ENCODE peak calls at places on chromosomes 12 and 14, in four cellular contexts. One of them, this sample, is unnamed.
A peak's percentile ranks its signal among the peaks of the same experiment; 100 is the strongest.

GRCh38 chr12:67586951-67587350 is 61.6 kb upstream of the DYRK2 start:
- DNase-seq in K562: no peak
- DNase-seq in SK-N-SH: no peak
- DNase-seq in H1: no peak
- DNase-seq in this sample: no peak

GRCh38 chr12:7346571-7347225 is 42.8 kb downstream of the ACSM4 start:
- DNase-seq in K562: no peak
- DNase-seq in SK-N-SH: no peak
- DNase-seq in H1: no peak
- DNase-seq in this sample: no peak

GRCh38 chr12:131912526-131913274 is 16.4 kb upstream of the PUS1 start:
- DNase-seq in H1: no peak
- DNase-seq in SK-N-SH: peak; percentile 98
- DNase-seq in K562: no peak
- DNase-seq in this sample: no peak

GRCh38 chr12:104011265-104011664 is 38.7 kb downstream of the GLT8D2 start:
- DNase-seq in H1: no peak
- DNase-seq in SK-N-SH: no peak
- DNase-seq in K562: peak; percentile 51
- DNase-seq in this sample: no peak

GRCh38 chr12:126903180-126903876 is 1363.6 kb upstream of the TMEM132C start:
- DNase-seq in H1: no peak
- DNase-seq in K562: no peak
- DNase-seq in SK-N-SH: no peak
- DNase-seq in this sample: no peak

GRCh38 chr12:64825143-64826011 is 930 bp downstream of the TBC1D30 start:
- DNase-seq in SK-N-SH: peak; percentile 64
- DNase-seq in K562: no peak
- DNase-seq in H1: peak; percentile 70
- DNase-seq in this sample: peak; percentile 25

GRCh38 chr14:33899723-33900341 is 51.0 kb downstream of the EGLN3 start:
- DNase-seq in K562: no peak
- DNase-seq in SK-N-SH: no peak
- DNase-seq in H1: no peak
- DNase-seq in this sample: no peak

GRCh38 chr14:90726656-90727055 is 89.6 kb downstream of the TTC7B start:
- DNase-seq in K562: no peak
- DNase-seq in H1: no peak
- DNase-seq in SK-N-SH: no peak
- DNase-seq in this sample: peak; percentile 24

GRCh38 chr12:12930633-12931032 is 21.3 kb downstream of the GPRC5D start:
- DNase-seq in H1: no peak
- DNase-seq in SK-N-SH: no peak
- DNase-seq in K562: no peak
- DNase-seq in this sample: no peak

GRCh38 chr12:66803972-66804371 is 125.1 kb upstream of the GRIP1 start:
- DNase-seq in H1: no peak
- DNase-seq in SK-N-SH: no peak
- DNase-seq in K562: no peak
- DNase-seq in this sample: peak; percentile 17

GRCh38 chr12:112439769-112440168 is 21.0 kb downstream of the PTPN11 start:
- DNase-seq in H1: no peak
- DNase-seq in K562: no peak
- DNase-seq in SK-N-SH: no peak
- DNase-seq in this sample: no peak

GRCh38 chr12:42129595-42130204 is 15.0 kb downstream of the GXYLT1 start:
- DNase-seq in SK-N-SH: peak; percentile 54
- DNase-seq in K562: peak; percentile 61
- DNase-seq in H1: no peak
- DNase-seq in this sample: no peak

GRCh38 chr12:105292705-105293104 is 37.8 kb upstream of the C12orf75 start:
- DNase-seq in K562: no peak
- DNase-seq in SK-N-SH: no peak
- DNase-seq in H1: no peak
- DNase-seq in this sample: no peak

GRCh38 chr12:38669530-38669929 is 235.9 kb downstream of the CPNE8 start:
- DNase-seq in SK-N-SH: no peak
- DNase-seq in H1: no peak
- DNase-seq in K562: peak; percentile 68
- DNase-seq in this sample: no peak

GRCh38 chr14:33938131-33938949 is 12.5 kb downstream of the EGLN3 start:
- DNase-seq in K562: peak; percentile 85
- DNase-seq in H1: peak; percentile 58
- DNase-seq in SK-N-SH: peak; percentile 84
- DNase-seq in this sample: peak; percentile 47

GRCh38 chr12:96359328-96359727 is 40.9 kb downstream of the CDK17 start:
- DNase-seq in SK-N-SH: no peak
- DNase-seq in K562: no peak
- DNase-seq in H1: no peak
- DNase-seq in this sample: no peak

GRCh38 chr12:130568546-130568945 is 147.6 kb downstream of the RIMBP2 start:
- DNase-seq in K562: no peak
- DNase-seq in SK-N-SH: no peak
- DNase-seq in H1: no peak
- DNase-seq in this sample: no peak

GRCh38 chr12:108594-108993 is 42.0 kb downstream of the IQSEC3 start:
- DNase-seq in H1: no peak
- DNase-seq in K562: no peak
- DNase-seq in SK-N-SH: peak; percentile 77
- DNase-seq in this sample: no peak

GRCh38 chr12:129440278-129440677 is 463.5 kb downstream of the TMEM132D start:
- DNase-seq in SK-N-SH: no peak
- DNase-seq in K562: no peak
- DNase-seq in H1: no peak
- DNase-seq in this sample: no peak

GRCh38 chr12:16437281-16437816 is 89.9 kb downstream of the MGST1 start:
- DNase-seq in K562: no peak
- DNase-seq in H1: no peak
- DNase-seq in SK-N-SH: no peak
- DNase-seq in this sample: no peak

GRCh38 chr14:50299585-50299984 is 12.4 kb downstream of the L2HGDH start:
- DNase-seq in K562: no peak
- DNase-seq in H1: no peak
- DNase-seq in SK-N-SH: no peak
- DNase-seq in this sample: no peak

GRCh38 chr14:64035143-64035542 is 182.3 kb downstream of the SYNE2 start:
- DNase-seq in K562: no peak
- DNase-seq in SK-N-SH: no peak
- DNase-seq in H1: no peak
- DNase-seq in this sample: no peak

GRCh38 chr12:130775953-130776856 is 60.1 kb upstream of the RIMBP2 start:
- DNase-seq in K562: peak; percentile 35
- DNase-seq in H1: peak; percentile 71
- DNase-seq in SK-N-SH: no peak
- DNase-seq in this sample: peak; percentile 57

GRCh38 chr12:91825999-91826398 is 319.6 kb downstream of the BTG1 start:
- DNase-seq in H1: no peak
- DNase-seq in K562: no peak
- DNase-seq in SK-N-SH: no peak
- DNase-seq in this sample: no peak

GRCh38 chr14:60090864-60091519 is 731 bp upstream of the PCNX4 start:
- DNase-seq in H1: no peak
- DNase-seq in K562: peak; percentile 81
- DNase-seq in SK-N-SH: peak; percentile 50
- DNase-seq in this sample: no peak

GRCh38 chr14:64998455-64998931 is 11.8 kb downstream of the FNTB start:
- DNase-seq in SK-N-SH: no peak
- DNase-seq in H1: no peak
- DNase-seq in K562: no peak
- DNase-seq in this sample: no peak

GRCh38 chr12:77667101-77667500 is 163.6 kb upstream of the NAV3 start:
- DNase-seq in K562: no peak
- DNase-seq in SK-N-SH: no peak
- DNase-seq in H1: no peak
- DNase-seq in this sample: no peak

GRCh38 chr14:61376314-61376713 is 54.9 kb downstream of the PRKCH start:
- DNase-seq in K562: peak; percentile 8
- DNase-seq in SK-N-SH: no peak
- DNase-seq in H1: no peak
- DNase-seq in this sample: no peak

GRCh38 chr14:61382842-61383241 is 61.5 kb downstream of the PRKCH start:
- DNase-seq in K562: no peak
- DNase-seq in SK-N-SH: no peak
- DNase-seq in H1: no peak
- DNase-seq in this sample: no peak

GRCh38 chr14:61380984-61381383 is 59.6 kb downstream of the PRKCH start:
- DNase-seq in H1: no peak
- DNase-seq in SK-N-SH: no peak
- DNase-seq in K562: no peak
- DNase-seq in this sample: peak; percentile 18

GRCh38 chr14:61381589-61381988 is 60.2 kb downstream of the PRKCH start:
- DNase-seq in H1: no peak
- DNase-seq in K562: no peak
- DNase-seq in SK-N-SH: no peak
- DNase-seq in this sample: no peak

GRCh38 chr14:61379639-61380184 is 58.3 kb downstream of the PRKCH start:
- DNase-seq in H1: no peak
- DNase-seq in SK-N-SH: no peak
- DNase-seq in K562: no peak
- DNase-seq in this sample: no peak
- TF ChIP-seq TEAD4 in H1: no peak
- TF ChIP-seq TEAD4 in SK-N-SH: no peak
- TF ChIP-seq TEAD4 in K562: no peak
- TF ChIP-seq TEAD4 in this sample: no peak

GRCh38 chr12:15346488-15346887 is 24.2 kb downstream of the PTPRO start:
- DNase-seq in K562: no peak
- DNase-seq in H1: no peak
- DNase-seq in SK-N-SH: no peak
- DNase-seq in this sample: no peak

GRCh38 chr12:15350643-15351042 is 28.3 kb downstream of the PTPRO start:
- DNase-seq in SK-N-SH: no peak
- DNase-seq in H1: no peak
- DNase-seq in K562: no peak
- DNase-seq in this sample: no peak
- TF ChIP-seq TEAD4 in SK-N-SH: no peak
- TF ChIP-seq TEAD4 in H1: no peak
- TF ChIP-seq TEAD4 in K562: no peak
- TF ChIP-seq TEAD4 in this sample: no peak

DNA sequence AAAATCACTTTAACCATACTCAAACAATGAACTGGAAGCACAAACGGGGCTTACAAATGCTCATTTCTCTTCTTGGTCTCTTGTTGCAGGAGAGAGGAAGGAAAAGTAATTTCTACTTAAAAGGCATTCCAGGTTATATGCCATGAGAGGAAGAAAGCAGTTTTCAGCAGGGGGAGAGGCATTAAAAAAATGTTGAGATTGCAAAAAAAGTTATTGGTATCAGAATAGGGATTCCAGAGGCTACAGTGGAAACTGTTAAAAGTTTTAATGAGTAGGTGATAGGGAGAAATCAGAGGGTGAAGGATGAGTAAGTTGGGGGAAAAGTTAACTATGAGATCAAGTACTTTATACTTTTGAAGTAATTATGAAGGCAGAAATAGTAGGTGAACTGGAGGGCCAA is 121.3 kb downstream of the CEP83 start:
- DNase-seq in K562: no peak
- DNase-seq in SK-N-SH: no peak
- DNase-seq in H1: no peak
- DNase-seq in this sample: no peak
- TF ChIP-seq TEAD4 in K562: no peak
- TF ChIP-seq TEAD4 in SK-N-SH: no peak
- TF ChIP-seq TEAD4 in H1: no peak
- TF ChIP-seq TEAD4 in this sample: no peak

GRCh38 chr12:120774169-120774916 is 48.7 kb downstream of the ACADS start:
- DNase-seq in SK-N-SH: no peak
- DNase-seq in H1: no peak
- DNase-seq in K562: no peak
- DNase-seq in this sample: no peak

GRCh38 chr12:120771097-120771496 is 45.5 kb downstream of the ACADS start:
- DNase-seq in SK-N-SH: no peak
- DNase-seq in H1: no peak
- DNase-seq in K562: no peak
- DNase-seq in this sample: no peak

GRCh38 chr12:120775862-120776552 is 50.4 kb downstream of the ACADS start:
- DNase-seq in K562: no peak
- DNase-seq in SK-N-SH: no peak
- DNase-seq in H1: no peak
- DNase-seq in this sample: no peak
- TF ChIP-seq TEAD4 in K562: no peak
- TF ChIP-seq TEAD4 in SK-N-SH: no peak
- TF ChIP-seq TEAD4 in H1: no peak
- TF ChIP-seq TEAD4 in this sample: no peak

GRCh38 chr14:74508844-74509428 is 15.4 kb downstream of the ISCA2 start:
- DNase-seq in SK-N-SH: no peak
- DNase-seq in K562: no peak
- DNase-seq in H1: no peak
- DNase-seq in this sample: no peak

GRCh38 chr14:74509587-74510210 is 16.1 kb downstream of the ISCA2 start:
- DNase-seq in SK-N-SH: no peak
- DNase-seq in K562: no peak
- DNase-seq in H1: no peak
- DNase-seq in this sample: no peak

GRCh38 chr14:74507085-74507484 is 13.5 kb downstream of the ISCA2 start:
- DNase-seq in SK-N-SH: no peak
- DNase-seq in H1: no peak
- DNase-seq in K562: no peak
- DNase-seq in this sample: no peak

GRCh38 chr14:74507796-74508195 is 14.2 kb downstream of the ISCA2 start:
- DNase-seq in K562: no peak
- DNase-seq in SK-N-SH: no peak
- DNase-seq in H1: no peak
- DNase-seq in this sample: no peak

GRCh38 chr14:74508292-74508731 is 14.7 kb downstream of the ISCA2 start:
- DNase-seq in K562: no peak
- DNase-seq in SK-N-SH: peak; percentile 77
- DNase-seq in H1: no peak
- DNase-seq in this sample: peak; percentile 76
- TF ChIP-seq TEAD4 in K562: no peak
- TF ChIP-seq TEAD4 in SK-N-SH: no peak
- TF ChIP-seq TEAD4 in H1: no peak
- TF ChIP-seq TEAD4 in this sample: no peak

GRCh38 chr12:6056406-6057211 is 67.9 kb downstream of the VWF start:
- DNase-seq in H1: peak; percentile 63
- DNase-seq in SK-N-SH: peak; percentile 74
- DNase-seq in K562: peak; percentile 6
- DNase-seq in this sample: peak; percentile 70
- TF ChIP-seq TEAD4 in H1: no peak
- TF ChIP-seq TEAD4 in SK-N-SH: no peak
- TF ChIP-seq TEAD4 in K562: no peak
- TF ChIP-seq TEAD4 in this sample: no peak